ENCODE peak calls at places on chromosomes 16 and 17, in six cellular contexts. E is A549, J is endothelial cell of umbilical vein, P is H1, Q is GM12878, K is K562. T is an unnamed sample.

GRCh38 chr17:27578718-27579085 is 52.3 kb upstream of the LGALS9 start:
- DNase-seq in E (no peak), J (no peak), P (no peak), Q (peak), K (peak), T (no peak)

GRCh38 chr17:9355841-9356240 is 219.8 kb downstream of the STX8 start:
- DNase-seq in E (no peak), J (no peak), P (no peak), Q (no peak), K (no peak), T (no peak)

GRCh38 chr17:41678411-41678906 is 10.2 kb upstream of the EIF1 start:
- DNase-seq in E (no peak), J (peak), P (no peak), Q (peak), K (peak), T (no peak)

GRCh38 chr16:75506567-75506966 is 11.3 kb upstream of the CHST6 start:
- DNase-seq in E (peak), J (no peak), P (no peak), Q (no peak), K (no peak), T (peak)

GRCh38 chr17:64331946-64332493 is 58.6 kb downstream of the PECAM1 start:
- DNase-seq in E (no peak), J (peak), P (no peak), Q (no peak), K (peak), T (no peak)

GRCh38 chr17:79948918-79949645 is 86.6 kb downstream of the TBC1D16 start:
- DNase-seq in E (no peak), J (no peak), P (no peak), Q (no peak), K (no peak), T (no peak)

GRCh38 chr17:44004761-44005526 is 522 bp downstream of the NAGS start:
- DNase-seq in E (no peak), J (no peak), P (no peak), Q (no peak), K (no peak), T (no peak)

GRCh38 chr17:41589301-41589700 is 2.6 kb upstream of the KRT14 start:
- DNase-seq in E (no peak), J (no peak), P (no peak), Q (no peak), K (no peak), T (no peak)

GRCh38 chr17:21357281-21357680 is 18.9 kb upstream of the KCNJ12 start:
- DNase-seq in E (no peak), J (no peak), P (no peak), Q (no peak), K (no peak), T (no peak)

GRCh38 chr17:48545022-48545376 is at the start of gene HOXB2:
- DNase-seq in E (no peak), J (peak), P (no peak), Q (no peak), K (peak), T (no peak)

GRCh38 chr17:18959071-18959844 is 7.3 kb downstream of the SLC5A10 start:
- DNase-seq in E (no peak), J (no peak), P (no peak), Q (no peak), K (no peak), T (no peak)

GRCh38 chr17:55279203-55279602 is 14.4 kb downstream of the HLF start:
- DNase-seq in E (no peak), J (no peak), P (no peak), Q (no peak), K (no peak), T (no peak)

GRCh38 chr17:31321481-31321880 is at the start of gene EVI2A:
- DNase-seq in E (no peak), J (peak), P (no peak), Q (peak), K (no peak), T (no peak)

GRCh38 chr17:59680314-59680713 is 26.9 kb downstream of the PTRH2 start:
- DNase-seq in E (no peak), J (no peak), P (no peak), Q (no peak), K (no peak), T (no peak)

GRCh38 chr17:6392609-6393367 is 42.1 kb downstream of the AIPL1 start:
- DNase-seq in E (no peak), J (no peak), P (no peak), Q (no peak), K (no peak), T (no peak)

GRCh38 chr16:35552763-35553162 is 2093.4 kb downstream of the TP53TG3F start:
- DNase-seq in E (no peak), J (no peak), P (no peak), Q (no peak), K (no peak), T (no peak)

GRCh38 chr16:76386784-76387183 is 109.6 kb downstream of the CNTNAP4 start:
- DNase-seq in E (no peak), J (no peak), P (no peak), Q (no peak), K (no peak), T (no peak)

GRCh38 chr17:75908201-75908600 is 3.5 kb upstream of the MRPL38 start:
- DNase-seq in E (no peak), J (no peak), P (no peak), Q (no peak), K (no peak), T (no peak)

GRCh38 chr17:16287563-16288027 is 65.7 kb downstream of the CENPV start:
- DNase-seq in E (no peak), J (peak), P (no peak), Q (peak), K (no peak), T (no peak)
- TF ChIP-seq POLR2A in E (no peak), J (no peak), P (no peak), Q (no peak), K (no peak), T (no peak)

DNA sequence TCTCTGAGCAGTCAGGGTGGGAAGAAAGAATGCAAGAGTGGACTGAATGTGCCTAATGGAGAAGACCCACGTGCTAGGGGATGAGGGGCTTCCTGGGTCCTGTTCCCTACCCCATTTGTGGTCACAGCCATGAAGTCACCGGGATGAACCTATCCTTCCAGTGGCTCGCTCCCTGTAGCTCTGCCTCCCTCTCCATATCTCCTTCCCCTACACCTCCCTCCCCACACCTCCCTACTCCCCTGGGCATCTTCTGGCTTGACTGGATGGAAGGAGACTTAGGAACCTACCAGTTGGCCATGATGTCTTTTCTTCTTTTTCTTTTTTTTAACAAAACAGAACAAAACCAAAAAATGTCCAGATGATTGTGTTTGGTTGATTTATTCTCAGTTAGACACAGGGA is 14.1 kb downstream of the IGFBP4 start:
- DNase-seq in E (no peak), J (no peak), P (no peak), Q (no peak), K (no peak), T (no peak)
- TF ChIP-seq MAX in E (no peak), J (no peak), P (no peak), Q (no peak), K (no peak), T (no peak)

DNA sequence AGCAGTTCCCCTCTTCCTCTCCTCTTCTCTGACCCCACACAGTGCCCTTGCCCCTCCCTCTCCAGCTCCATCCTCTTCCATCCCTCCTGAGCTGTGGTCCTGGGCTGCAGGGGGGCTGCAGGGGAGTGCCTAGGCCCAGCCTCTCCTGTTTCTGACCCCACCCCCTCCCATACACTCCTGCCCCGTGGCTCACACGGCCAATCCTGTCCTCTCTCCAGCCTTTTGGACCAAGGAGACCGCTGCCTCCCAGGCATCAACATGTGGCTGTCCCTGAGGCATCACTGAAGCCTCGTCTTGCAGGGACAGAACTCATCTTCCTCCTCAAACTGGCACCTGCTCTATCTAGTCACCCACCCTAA is 6.7 kb downstream of the CLUH start:
- DNase-seq in E (no peak), J (no peak), P (no peak), Q (no peak), K (no peak), T (no peak)
- TF ChIP-seq POLR2A in E (no peak), J (no peak), P (no peak), Q (no peak), K (no peak), T (no peak)

GRCh38 chr17:82092995-82093751 is 4.9 kb downstream of the FASN start:
- DNase-seq in E (no peak), J (no peak), P (no peak), Q (no peak), K (no peak), T (no peak)
- TF ChIP-seq MAX in E (no peak), J (no peak), P (no peak), Q (no peak), K (no peak), T (no peak)

GRCh38 chr16:56998352-56998751 is 9.0 kb downstream of the NLRC5 start:
- DNase-seq in E (no peak), J (no peak), P (no peak), Q (no peak), K (no peak), T (no peak)

GRCh38 chr16:56999409-57000270 is 10.3 kb downstream of the NLRC5 start:
- DNase-seq in E (no peak), J (no peak), P (no peak), Q (no peak), K (no peak), T (no peak)

GRCh38 chr16:56998861-56999260 is 9.5 kb downstream of the NLRC5 start:
- DNase-seq in E (no peak), J (no peak), P (no peak), Q (no peak), K (no peak), T (no peak)

GRCh38 chr16:57001026-57001669 is 11.8 kb downstream of the NLRC5 start:
- DNase-seq in E (no peak), J (no peak), P (no peak), Q (no peak), K (no peak), T (no peak)

DNA sequence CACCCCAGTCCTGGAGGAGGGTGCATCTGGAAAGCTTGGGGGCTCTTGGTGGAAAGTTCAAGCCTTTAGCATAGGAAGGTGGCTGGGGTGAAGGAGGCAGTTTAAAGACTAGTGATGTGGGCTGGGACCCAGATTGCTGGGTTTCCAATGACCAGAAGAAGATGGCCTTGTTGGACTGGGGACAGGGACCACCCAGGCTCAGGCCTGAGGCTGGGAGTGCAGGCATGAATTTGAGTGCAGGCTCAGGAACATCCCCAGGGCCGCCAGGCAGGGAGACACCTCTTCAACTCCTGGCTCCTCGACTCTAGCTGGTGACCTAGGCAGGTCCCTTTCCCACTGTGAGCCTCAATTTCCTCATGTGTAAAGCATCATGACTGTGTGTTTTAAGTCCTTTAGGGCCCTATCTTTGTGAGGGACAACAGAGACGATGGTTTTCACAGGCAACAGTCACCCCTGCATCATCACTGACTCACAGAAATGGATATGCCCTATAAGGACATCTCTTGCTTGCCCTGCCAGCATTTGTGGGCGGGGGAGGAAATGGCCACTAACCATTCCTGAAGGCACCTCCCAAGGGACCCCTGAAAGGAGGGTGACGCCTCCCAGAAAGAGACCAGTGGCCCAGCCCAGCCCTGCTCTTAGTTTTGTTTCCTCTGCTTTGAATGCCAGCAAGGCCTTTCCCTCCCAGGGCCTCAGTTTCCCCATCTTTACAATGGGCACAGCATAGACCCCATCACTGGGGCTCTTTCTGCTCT is 11.1 kb downstream of the NLRC5 start:
- DNase-seq in E (peak), J (peak), P (no peak), Q (peak), K (no peak), T (peak)
- TF ChIP-seq POLR2A in E (no peak), J (peak), P (no peak), Q (no peak), K (no peak), T (no peak)

GRCh38 chr16:67419931-67420330 is 3.7 kb upstream of the ZDHHC1 start:
- DNase-seq in E (no peak), J (no peak), P (no peak), Q (no peak), K (no peak), T (no peak)
- TF ChIP-seq MAX in E (no peak), J (no peak), P (no peak), Q (no peak), K (no peak), T (no peak)

T was measured in HCT116.